ENCODE peak calls at places on chromosomes 2 and 18, in ten cellular contexts. K is psoas muscle, I is fibroblast of pulmonary artery, G is lung, O is pancreas, B is dorsolateral prefrontal cortex, R is NB4, V is ovary, L is AG10803, H is cardiac muscle cell. N is an unnamed sample.

GRCh38 chr2:219557791-219558785 is 13.3 kb downstream of the OBSL1 start:
- DNase-seq in K (peak; percentile 45), I (no peak), G (no peak), O (no peak), B (no peak), R (no peak), V (no peak), L (no peak), H (no peak), N (no peak)

GRCh38 chr2:137964066-137964858 is at the start of gene HNMT:
- DNase-seq in K (peak; percentile 58), I (peak; percentile 86), G (no peak), O (peak; percentile 39), B (peak; percentile 57), R (peak; percentile 57), V (peak; percentile 37), L (peak; percentile 88), H (peak; percentile 87), N (no peak)

GRCh38 chr18:35245719-35246317 is 5.0 kb downstream of the ZNF397 start:
- DNase-seq in K (no peak), I (no peak), G (no peak), O (no peak), B (no peak), R (no peak), V (no peak), L (no peak), H (no peak), N (no peak)

GRCh38 chr2:98899041-98899702 is 36.9 kb downstream of the CRACDL start:
- DNase-seq in K (no peak), I (no peak), G (peak; percentile 64), O (no peak), B (no peak), R (no peak), V (no peak), L (no peak), H (no peak), N (no peak)

GRCh38 chr2:68388772-68389171 is 23.7 kb downstream of the PLEK start:
- DNase-seq in K (no peak), I (no peak), G (no peak), O (no peak), B (no peak), R (no peak), V (no peak), L (no peak), H (no peak), N (no peak)

GRCh38 chr18:11880586-11881304 is 27.4 kb downstream of the MPPE1 start:
- DNase-seq in K (no peak), I (no peak), G (no peak), O (no peak), B (no peak), R (no peak), V (no peak), L (no peak), H (no peak), N (no peak)

GRCh38 chr18:58861853-58862252 is 2.8 kb upstream of the ZNF532 start:
- DNase-seq in K (no peak), I (no peak), G (no peak), O (no peak), B (no peak), R (no peak), V (no peak), L (no peak), H (no peak), N (no peak)

GRCh38 chr2:61993422-61994024 is 88.0 kb downstream of the COMMD1 start:
- DNase-seq in K (no peak), I (peak; percentile 72), G (no peak), O (no peak), B (no peak), R (peak; percentile 80), V (no peak), L (peak; percentile 58), H (peak; percentile 72), N (no peak)

GRCh38 chr2:234136461-234136860 is 86.0 kb downstream of the SPP2 start:
- DNase-seq in K (no peak), I (no peak), G (no peak), O (no peak), B (no peak), R (no peak), V (no peak), L (no peak), H (no peak), N (no peak)

GRCh38 chr2:46382331-46383112 is 85.3 kb downstream of the EPAS1 start:
- DNase-seq in K (no peak), I (no peak), G (no peak), O (no peak), B (no peak), R (no peak), V (no peak), L (no peak), H (no peak), N (no peak)

GRCh38 chr2:202290970-202291369 is 25.4 kb downstream of the NOP58 start:
- DNase-seq in K (no peak), I (peak; percentile 49), G (no peak), O (no peak), B (no peak), R (no peak), V (no peak), L (no peak), H (peak; percentile 65), N (no peak)

GRCh38 chr2:75707901-75708300 is 2.8 kb downstream of the GCFC2 start:
- DNase-seq in K (no peak), I (peak; percentile 13), G (no peak), O (no peak), B (no peak), R (no peak), V (no peak), L (peak; percentile 25), H (no peak), N (no peak)

GRCh38 chr2:157837851-157838441 is 38.2 kb downstream of the ACVR1 start:
- DNase-seq in K (peak; percentile 81), I (peak; percentile 52), G (no peak), O (peak; percentile 35), B (peak; percentile 54), R (peak; percentile 14), V (no peak), L (peak; percentile 40), H (peak; percentile 43), N (no peak)

GRCh38 chr2:134479696-134480330 is 225.9 kb downstream of the MGAT5 start:
- DNase-seq in K (no peak), I (no peak), G (no peak), O (no peak), B (no peak), R (no peak), V (no peak), L (no peak), H (no peak), N (no peak)

GRCh38 chr2:134482766-134483340 is 229.0 kb downstream of the MGAT5 start:
- DNase-seq in K (no peak), I (no peak), G (no peak), O (no peak), B (no peak), R (no peak), V (no peak), L (no peak), H (no peak), N (no peak)
- TF ChIP-seq CTCF in K (no peak), I (no peak), G (no peak), O (no peak), B (no peak), R (no peak), V (no peak), L (no peak), H (no peak), N (no peak)

DNA sequence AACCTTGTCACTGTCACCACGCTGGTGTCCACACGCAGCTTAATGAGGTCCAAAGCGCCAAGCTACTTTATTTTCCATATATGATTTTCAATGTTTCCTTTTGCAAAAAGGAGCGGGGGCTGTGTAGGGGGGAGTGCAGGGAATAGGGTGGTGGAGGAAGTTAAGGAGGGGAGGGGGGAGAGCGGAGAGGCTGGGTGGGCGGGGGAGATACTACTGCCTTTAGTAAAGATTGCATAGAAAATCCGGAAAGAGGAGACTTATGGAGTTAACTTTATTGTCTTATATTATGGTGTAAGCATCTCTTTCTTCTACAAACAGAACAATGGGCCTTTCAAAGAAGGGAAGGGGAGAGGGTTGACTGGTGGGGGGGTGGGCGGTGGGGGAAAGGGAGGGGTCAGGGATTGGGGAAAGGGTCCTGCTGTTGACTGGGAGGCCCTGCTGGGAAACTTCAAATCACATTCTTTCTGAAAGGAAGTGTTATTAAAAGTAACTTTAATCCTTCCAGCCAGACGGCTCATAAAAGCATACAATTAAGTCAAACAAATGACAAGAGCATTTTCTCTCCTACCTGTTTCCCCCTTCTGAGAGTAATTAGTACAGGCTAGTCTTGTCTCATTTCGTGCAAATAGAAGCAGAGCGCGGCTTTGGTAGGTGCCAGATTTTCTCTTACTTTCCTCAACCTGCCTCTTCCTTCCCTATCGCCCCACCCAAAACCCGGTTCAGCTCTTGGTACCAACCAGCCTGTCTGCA is 2112.8 kb upstream of the PIK3C3 start:
- DNase-seq in K (no peak), I (no peak), G (no peak), O (no peak), B (no peak), R (no peak), V (no peak), L (no peak), H (no peak), N (no peak)
- TF ChIP-seq CTCF in K (no peak), I (no peak), G (no peak), O (no peak), B (no peak), R (no peak), V (no peak), L (no peak), H (no peak), N (no peak)

GRCh38 chr2:241884951-241885700 is 15.6 kb downstream of the RTP5 start:
- DNase-seq in K (peak; percentile 33), I (no peak), G (no peak), O (no peak), B (no peak), R (no peak), V (no peak), L (no peak), H (no peak), N (no peak)
- TF ChIP-seq CTCF in K (no peak), I (no peak), G (no peak), O (no peak), B (no peak), R (no peak), V (no peak), L (no peak), H (no peak), N (no peak)

GRCh38 chr2:40367652-40368051 is 84.2 kb downstream of the SLC8A1 start:
- DNase-seq in K (no peak), I (peak; percentile 80), G (no peak), O (no peak), B (no peak), R (no peak), V (no peak), L (peak; percentile 51), H (peak; percentile 73), N (no peak)

GRCh38 chr2:40361478-40361877 is 90.4 kb downstream of the SLC8A1 start:
- DNase-seq in K (no peak), I (no peak), G (no peak), O (no peak), B (no peak), R (no peak), V (no peak), L (no peak), H (no peak), N (no peak)

GRCh38 chr2:40367032-40367431 is 84.9 kb downstream of the SLC8A1 start:
- DNase-seq in K (no peak), I (no peak), G (no peak), O (no peak), B (no peak), R (no peak), V (no peak), L (no peak), H (no peak), N (no peak)

GRCh38 chr2:40363631-40364030 is 88.3 kb downstream of the SLC8A1 start:
- DNase-seq in K (no peak), I (peak; percentile 58), G (no peak), O (no peak), B (no peak), R (no peak), V (no peak), L (peak; percentile 77), H (peak; percentile 43), N (no peak)

GRCh38 chr2:40364143-40364903 is 87.6 kb downstream of the SLC8A1 start:
- DNase-seq in K (no peak), I (peak; percentile 75), G (no peak), O (no peak), B (no peak), R (no peak), V (no peak), L (peak; percentile 59), H (peak; percentile 60), N (no peak)
- TF ChIP-seq CTCF in K (no peak), I (no peak), G (no peak), O (no peak), B (no peak), R (no peak), V (no peak), L (no peak), H (no peak), N (no peak)